ENCODE peak calls at places on chromosomes 5 and 9, in ten cellular contexts. H, G, T, U, S, E, C, D, A and V are unnamed samples. For H3K4me1 and H3K9me3, the result is how much of the 10 kb centered on the place peaks cover.

GRCh38 chr5:78899922-78900362 is 85.2 kb downstream of the ARSB start:
- DNase-seq in S (peak), E (peak), D (peak), G (no peak), U (peak), C (no peak), T (no peak), H (no peak), A (peak), V (no peak)

GRCh38 chr9:120904999-120905793 is 21.4 kb downstream of the TRAF1 start:
- DNase-seq in D (no peak), G (no peak), U (no peak), H (no peak), C (no peak), T (no peak), S (peak), E (no peak), A (no peak), V (no peak)

GRCh38 chr5:130908186-130908585 is 256.9 kb downstream of the HINT1 start:
- DNase-seq in T (no peak), D (no peak), E (no peak), S (no peak), H (no peak), C (no peak), A (no peak), G (no peak), U (no peak), V (no peak)

GRCh38 chr5:138568061-138568824 is 7.0 kb downstream of the HSPA9 start:
- DNase-seq in D (no peak), E (no peak), A (no peak), H (no peak), U (no peak), S (no peak), T (no peak), C (no peak), G (no peak), V (no peak)

GRCh38 chr9:120761011-120761410 is 32.2 kb downstream of the FBXW2 start:
- DNase-seq in G (no peak), U (no peak), T (no peak), S (no peak), E (no peak), H (no peak), A (no peak), D (no peak), C (no peak), V (no peak)

GRCh38 chr9:27483576-27483975 is 40.5 kb upstream of the IFNK start:
- DNase-seq in S (no peak), G (no peak), U (no peak), D (no peak), H (no peak), T (no peak), C (no peak), E (no peak), A (no peak), V (no peak)

GRCh38 chr9:26656003-26656940 is 236.3 kb downstream of the CAAP1 start:
- DNase-seq in G (no peak), S (peak), E (no peak), H (no peak), U (no peak), D (peak), T (no peak), A (peak), C (no peak), V (no peak)

GRCh38 chr5:160266044-160266718 is 36.9 kb downstream of the FABP6 start:
- DNase-seq in D (no peak), U (no peak), E (no peak), T (no peak), C (no peak), G (peak), A (no peak), S (no peak), H (no peak), V (no peak)

GRCh38 chr5:129118405-129118804 is 23.9 kb downstream of the ISOC1 start:
- DNase-seq in A (no peak), H (no peak), G (no peak), E (no peak), S (no peak), D (no peak), C (no peak), T (no peak), U (no peak), V (no peak)

GRCh38 chr5:125865166-125865815 is 557.9 kb upstream of the GRAMD2B start:
- DNase-seq in H (no peak), D (no peak), T (no peak), E (no peak), G (no peak), C (no peak), S (no peak), A (no peak), U (no peak), V (no peak)

GRCh38 chr9:126342621-126343031 is 16.0 kb downstream of the MVB12B start:
- DNase-seq in A (no peak), D (no peak), U (no peak), C (no peak), S (no peak), T (no peak), G (no peak), H (no peak), E (no peak), V (no peak)

GRCh38 chr9:131982102-131982501 is 97.6 kb downstream of the MED27 start:
- DNase-seq in H (no peak), E (no peak), D (no peak), U (no peak), A (no peak), T (no peak), S (no peak), C (no peak), G (no peak), V (no peak)

GRCh38 chr5:154967419-154968024 is 26.6 kb downstream of the MRPL22 start:
- DNase-seq in T (no peak), E (no peak), D (peak), H (no peak), S (peak), A (no peak), U (no peak), C (no peak), G (no peak), V (no peak)

GRCh38 chr5:148729182-148729581 is 74.9 kb upstream of the HTR4 start:
- DNase-seq in A (no peak), D (no peak), E (no peak), H (no peak), U (no peak), G (no peak), T (no peak), C (no peak), S (no peak), V (no peak)

GRCh38 chr9:126694206-126695081 is 80.7 kb downstream of the LMX1B start:
- DNase-seq in C (no peak), S (no peak), A (no peak), U (peak), H (no peak), G (peak), D (no peak), E (peak), T (no peak), V (no peak)

GRCh38 chr9:5611321-5612186 is 17.4 kb upstream of the RIC1 start:
- DNase-seq in H (no peak), A (no peak), G (no peak), E (no peak), T (no peak), S (no peak), D (no peak), C (no peak), U (no peak), V (no peak)

GRCh38 chr5:117486879-117487391 is 912.3 kb upstream of the SEMA6A start:
- DNase-seq in T (no peak), A (peak), U (no peak), S (no peak), G (no peak), C (no peak), E (no peak), D (no peak), H (no peak), V (no peak)

GRCh38 chr5:111079846-111080245 is 8.3 kb downstream of the TSLP start:
- DNase-seq in C (no peak), D (no peak), U (no peak), S (no peak), E (no peak), T (no peak), H (no peak), G (no peak), A (no peak), V (no peak)

GRCh38 chr9:114538241-114538640 is 33.0 kb upstream of the WHRN start:
- DNase-seq in D (peak), H (no peak), A (peak), U (peak), C (no peak), S (peak), G (peak), E (peak), T (no peak), V (no peak)

GRCh38 chr9:114366334-114367128 is 21.3 kb downstream of the AKNA start:
- DNase-seq in D (peak), U (no peak), H (no peak), E (no peak), C (no peak), S (peak), A (no peak), G (no peak), T (no peak), V (no peak)

GRCh38 chr5:31819926-31820516 is 181.1 kb downstream of the PDZD2 start:
- DNase-seq in G (no peak), T (no peak), D (peak), U (no peak), E (no peak), C (no peak), S (no peak), H (no peak), A (no peak), V (no peak)

GRCh38 chr5:180491496-180491895 is 2.7 kb upstream of the CNOT6 start:
- DNase-seq in C (no peak), T (no peak), U (no peak), G (no peak), H (no peak), S (no peak), A (no peak), E (no peak), D (peak), V (no peak)

GRCh38 chr5:23776684-23777083 is 269.3 kb downstream of the PRDM9 start:
- DNase-seq in U (no peak), E (no peak), S (no peak), H (no peak), A (no peak), G (no peak), C (no peak), D (no peak), T (no peak), V (no peak)

GRCh38 chr5:684771-685216 is 8.4 kb downstream of the TPPP start:
- DNase-seq in U (no peak), G (no peak), E (no peak), C (peak), S (no peak), D (no peak), T (no peak), A (no peak), H (no peak), V (no peak)

GRCh38 chr9:33161589-33162132 is 5.5 kb downstream of the B4GALT1 start:
- DNase-seq in D (no peak), T (no peak), C (no peak), G (no peak), A (peak), H (no peak), U (peak), E (peak), S (no peak), V (no peak)

GRCh38 chr9:132018957-132019405 is 60.7 kb downstream of the MED27 start:
- DNase-seq in G (no peak), A (no peak), C (no peak), S (no peak), E (no peak), H (no peak), U (peak), T (no peak), D (no peak), V (no peak)

GRCh38 chr9:117448066-117448465 is 33.2 kb upstream of the ASTN2 start:
- DNase-seq in H (no peak), E (no peak), D (peak), S (no peak), A (no peak), C (no peak), G (no peak), U (no peak), T (no peak), V (no peak)

GRCh38 chr9:71263451-71263850 is 142.0 kb upstream of the TRPM3 start:
- DNase-seq in A (no peak), C (no peak), D (no peak), T (no peak), U (no peak), G (no peak), E (no peak), S (no peak), H (no peak), V (no peak)
- TF ChIP-seq CTCF in A (no peak), C (no peak), D (no peak), T (no peak), U (no peak), G (no peak), E (no peak), S (no peak), H (no peak), V (no peak)

DNA sequence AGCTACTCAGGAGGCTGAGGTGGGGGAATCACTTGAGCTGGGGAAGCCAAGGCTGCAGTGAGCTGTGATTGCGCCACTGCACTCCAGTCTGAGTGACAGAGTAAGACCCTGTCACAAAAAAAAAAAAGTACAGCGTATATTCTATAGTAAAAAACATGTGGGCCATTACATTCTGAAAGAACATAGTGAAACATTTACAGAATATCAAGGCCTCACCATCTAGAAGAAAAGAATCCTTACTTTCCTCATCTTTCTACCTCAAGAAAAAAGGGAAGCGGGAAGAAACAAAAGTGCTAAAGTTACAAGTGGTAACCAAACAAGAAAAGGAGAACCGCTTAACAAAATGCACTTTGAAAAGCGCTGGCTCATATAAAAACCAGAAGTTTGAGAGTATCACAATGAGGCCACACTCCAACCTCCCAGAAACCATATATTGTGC is 5.7 kb upstream of the SYK start:
- DNase-seq in E (no peak), H (no peak), T (no peak), U (no peak), C (no peak), S (peak), G (no peak), D (no peak), A (no peak), V (no peak)
- H3K4me1 ChIP-seq in E (under half), H (under half), T (under half), U (under half), C (under half), S (half or more), G (under half), D (under half), A (under half), V (under half)

GRCh38 chr5:178986326-178986960 is 8.7 kb downstream of the GRM6 start:
- DNase-seq in G (peak), U (no peak), T (no peak), H (no peak), E (no peak), C (no peak), S (no peak), D (no peak), A (no peak), V (no peak)
- H3K9me3 ChIP-seq in G (under half), U (under half), T (under half), H (under half), E (half or more), C (under half), S (under half), D (under half), A (under half), V (under half)

GRCh38 chr5:53963958-53964357 is 346.4 kb downstream of the ARL15 start:
- DNase-seq in C (no peak), U (no peak), A (no peak), S (no peak), G (no peak), E (no peak), D (no peak), T (no peak), H (no peak), V (no peak)
- TF ChIP-seq CTCF in C (no peak), U (no peak), A (no peak), S (no peak), G (no peak), E (no peak), D (no peak), T (no peak), H (no peak), V (no peak)

DNA sequence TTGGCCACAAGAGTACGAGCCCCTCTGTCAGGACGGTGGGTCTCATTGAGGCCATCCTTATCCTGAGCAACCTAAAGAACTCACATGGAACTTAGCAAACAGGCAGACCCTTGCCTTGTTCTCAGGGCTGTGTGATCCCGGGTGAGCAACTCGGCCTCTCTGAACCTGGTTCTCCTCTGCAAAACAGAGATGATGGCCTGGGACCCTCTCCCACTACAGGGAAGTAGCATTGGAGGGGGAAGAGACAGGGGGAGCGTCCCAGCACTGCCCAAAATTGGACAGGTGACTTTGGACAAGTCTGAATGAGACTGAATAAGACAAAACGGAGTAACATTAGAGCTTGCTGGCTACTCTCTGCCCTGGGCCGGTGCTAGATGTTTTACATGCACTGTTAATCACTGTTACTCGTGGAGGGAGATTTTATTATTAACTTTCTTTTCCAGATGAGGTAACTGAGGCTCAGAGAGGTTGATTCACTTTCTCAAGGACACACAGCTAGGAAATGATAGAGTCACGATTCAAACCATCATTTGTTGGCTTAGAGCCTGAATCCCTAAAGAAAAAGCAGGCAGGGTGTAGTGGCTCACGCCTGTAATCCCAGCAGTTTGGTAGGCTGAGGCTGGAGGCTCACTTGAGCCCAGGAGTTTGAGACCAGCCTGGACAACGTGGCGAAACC is 136.4 kb downstream of the C9orf50 start:
- DNase-seq in T (no peak), G (no peak), D (no peak), H (no peak), A (no peak), U (no peak), E (no peak), S (no peak), C (no peak), V (no peak)
- H3K4me1 ChIP-seq in T (half or more), G (half or more), D (half or more), H (half or more), A (half or more), U (half or more), E (under half), S (under half), C (under half), V (half or more)